ENCODE peak calls at places on chromosomes 11 and 22, in six cellular contexts. N is GM23338, T is neural progenitor cell, J is PC-9, O is MM.1S, Y is GM23248. P is an unnamed sample.

GRCh38 chr11:24935059-24935458 is 438.2 kb downstream of the LUZP2 start:
- DNase-seq in N (no peak), T (no peak), J (no peak), O (no peak), Y (no peak), P (peak; percentile 30)

GRCh38 chr22:41966607-41967240 is 2.5 kb upstream of the SEPTIN3 start:
- DNase-seq in N (peak; percentile 83), T (peak; percentile 58), J (peak; percentile 80), O (peak; percentile 68), Y (peak; percentile 91), P (peak; percentile 80)

GRCh38 chr11:130623909-130624668 is 175.6 kb downstream of the ADAMTS15 start:
- DNase-seq in N (no peak), T (no peak), J (no peak), O (no peak), Y (no peak), P (no peak)

GRCh38 chr11:57500926-57501325 is 14.6 kb downstream of the SLC43A1 start:
- DNase-seq in N (no peak), T (no peak), J (no peak), O (no peak), Y (no peak), P (no peak)

GRCh38 chr22:48376936-48377335 is 1450.7 kb downstream of the BRD1 start:
- DNase-seq in N (no peak), T (no peak), J (no peak), O (no peak), Y (no peak), P (no peak)

GRCh38 chr11:132347156-132348090 is 977.0 kb downstream of the NTM start:
- DNase-seq in N (peak; percentile 60), T (peak; percentile 40), J (no peak), O (peak; percentile 75), Y (no peak), P (no peak)

GRCh38 chr11:30760341-30760740 is 174.2 kb upstream of the MPPED2 start:
- DNase-seq in N (no peak), T (no peak), J (no peak), O (no peak), Y (no peak), P (no peak)

GRCh38 chr11:75352417-75353206 is 1.2 kb upstream of the ARRB1 start:
- DNase-seq in N (no peak), T (no peak), J (no peak), O (no peak), Y (peak; percentile 49), P (no peak)

GRCh38 chr11:43943931-43944751 is 1.7 kb downstream of the C11orf96 start:
- DNase-seq in N (peak; percentile 43), T (peak; percentile 42), J (no peak), O (peak; percentile 61), Y (peak; percentile 47), P (peak; percentile 30)

GRCh38 chr22:47023871-47024270 is 261.4 kb downstream of the TBC1D22A start:
- DNase-seq in N (no peak), T (no peak), J (no peak), O (no peak), Y (no peak), P (no peak)

GRCh38 chr11:33461319-33461718 is 204.1 kb downstream of the HIPK3 start:
- DNase-seq in N (peak; percentile 7), T (no peak), J (peak; percentile 72), O (no peak), Y (no peak), P (no peak)

GRCh38 chr11:111413849-111414248 is 34.8 kb upstream of the POU2AF1 start:
- DNase-seq in N (no peak), T (no peak), J (no peak), O (no peak), Y (no peak), P (no peak)

GRCh38 chr11:80899381-80899780 is 1458.6 kb upstream of the TENM4 start:
- DNase-seq in N (no peak), T (no peak), J (no peak), O (no peak), Y (peak; percentile 48), P (peak; percentile 29)

GRCh38 chr22:30315962-30316576 is 10.7 kb downstream of the TBC1D10A start:
- DNase-seq in N (no peak), T (no peak), J (no peak), O (no peak), Y (no peak), P (no peak)

GRCh38 chr11:47189100-47189834 is 3.0 kb upstream of the PACSIN3 start:
- DNase-seq in N (no peak), T (no peak), J (peak; percentile 100), O (no peak), Y (peak; percentile 77), P (peak; percentile 86)

GRCh38 chr22:23393721-23394320 is 186.3 kb downstream of the IGLL1 start:
- DNase-seq in N (no peak), T (no peak), J (no peak), O (no peak), Y (no peak), P (no peak)

GRCh38 chr11:44005076-44005800 is 42.5 kb upstream of the ACCSL start:
- DNase-seq in N (peak; percentile 31), T (peak; percentile 77), J (no peak), O (peak; percentile 8), Y (no peak), P (no peak)

GRCh38 chr22:46846832-46847355 is 84.4 kb downstream of the TBC1D22A start:
- DNase-seq in N (no peak), T (no peak), J (no peak), O (no peak), Y (no peak), P (no peak)

GRCh38 chr22:49763696-49764095 is 64.0 kb downstream of the BRD1 start:
- DNase-seq in N (no peak), T (no peak), J (no peak), O (no peak), Y (no peak), P (no peak)

GRCh38 chr11:75523189-75523588 is 2.6 kb downstream of the GDPD5 start:
- DNase-seq in N (no peak), T (no peak), J (no peak), O (peak; percentile 13), Y (no peak), P (no peak)

DNA sequence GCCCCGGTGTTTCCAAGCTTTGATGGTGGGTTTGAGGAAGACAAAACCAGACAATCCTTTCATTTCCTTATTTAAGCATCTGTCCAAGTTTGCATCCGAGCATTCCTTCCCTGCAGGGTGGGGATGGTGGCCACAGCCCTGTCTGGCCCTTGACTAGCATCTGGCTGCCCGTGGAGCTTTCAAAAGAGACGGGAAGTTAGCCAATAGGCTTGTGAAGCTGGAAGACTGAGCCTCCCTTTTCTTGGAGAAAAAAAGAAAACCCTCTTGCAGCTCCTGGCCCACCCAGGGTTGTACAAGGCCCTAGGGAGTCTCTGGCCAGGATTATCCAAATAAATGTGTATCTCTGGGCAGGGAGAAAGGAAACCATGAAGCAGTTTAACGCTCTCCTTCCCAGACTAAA is 60.6 kb downstream of the MICAL2 start:
- DNase-seq in N (no peak), T (no peak), J (no peak), O (no peak), Y (peak; percentile 87), P (no peak)
- H3F3A ChIP-seq in N (no peaks in the 10 kb centered on the region), T (peaks cover 5% of the 10 kb centered on the region), J (peaks cover 44% of the 10 kb centered on the region), O (peaks cover 26% of the 10 kb centered on the region), Y (peaks cover 66% of the 10 kb centered on the region), P (peaks cover 13% of the 10 kb centered on the region)

DNA sequence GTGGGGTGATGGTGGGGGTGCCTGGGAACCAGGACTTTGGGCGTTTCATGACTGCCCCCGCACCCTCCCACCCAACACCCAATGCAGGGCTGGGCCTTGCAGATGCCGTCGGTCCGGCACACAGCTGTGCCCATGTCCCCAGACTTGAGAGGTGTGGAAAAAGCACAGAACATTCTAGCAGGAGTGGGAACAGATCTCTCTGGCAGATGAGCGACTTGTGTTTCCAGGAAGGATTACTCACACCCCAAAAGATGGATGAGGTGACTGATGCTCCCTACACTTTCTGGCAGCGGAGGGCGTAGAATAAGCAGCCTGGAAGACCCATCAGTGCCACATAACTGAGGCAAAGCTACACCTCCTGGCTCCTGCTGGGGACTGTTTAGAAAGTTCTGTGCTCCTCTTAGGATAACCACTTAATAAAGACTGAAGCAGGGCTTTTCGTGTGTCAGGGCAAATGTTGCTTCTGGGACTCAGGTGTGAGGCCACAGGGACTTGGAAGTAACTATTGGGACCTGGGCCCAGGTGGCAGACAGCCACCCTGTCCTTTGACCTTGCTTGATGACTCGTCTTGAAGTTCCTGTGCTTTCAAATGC is 24.2 kb downstream of the FBLN1 start:
- DNase-seq in N (no peak), T (no peak), J (no peak), O (no peak), Y (peak; percentile 81), P (no peak)
- TF ChIP-seq EZH2 in N (no peak), T (no peak), J (no peak), O (no peak), Y (no peak), P (no peak)

GRCh38 chr11:2974272-2974671 is 17.9 kb downstream of the NAP1L4 start:
- DNase-seq in N (no peak), T (no peak), J (no peak), O (no peak), Y (no peak), P (no peak)
- H3K79me2 ChIP-seq in N (peaks cover 92% of the 10 kb centered on the region), T (peaks cover 75% of the 10 kb centered on the region), J (peaks cover 10% of the 10 kb centered on the region), O (peaks cover 99% of the 10 kb centered on the region), Y (peaks cover 94% of the 10 kb centered on the region), P (peaks cover 59% of the 10 kb centered on the region)

GRCh38 chr11:134995746-134996145 is 583.7 kb upstream of the B3GAT1 start:
- DNase-seq in N (peak; percentile 70), T (peak; percentile 40), J (no peak), O (no peak), Y (no peak), P (no peak)

GRCh38 chr11:134994431-134994830 is 582.4 kb upstream of the B3GAT1 start:
- DNase-seq in N (peak; percentile 73), T (peak; percentile 72), J (no peak), O (no peak), Y (no peak), P (no peak)

GRCh38 chr11:134999490-135000066 is 587.5 kb upstream of the B3GAT1 start:
- DNase-seq in N (peak; percentile 11), T (peak; percentile 68), J (no peak), O (no peak), Y (no peak), P (no peak)

GRCh38 chr11:135001581-135001980 is 589.5 kb upstream of the B3GAT1 start:
- DNase-seq in N (no peak), T (no peak), J (no peak), O (no peak), Y (no peak), P (no peak)

DNA sequence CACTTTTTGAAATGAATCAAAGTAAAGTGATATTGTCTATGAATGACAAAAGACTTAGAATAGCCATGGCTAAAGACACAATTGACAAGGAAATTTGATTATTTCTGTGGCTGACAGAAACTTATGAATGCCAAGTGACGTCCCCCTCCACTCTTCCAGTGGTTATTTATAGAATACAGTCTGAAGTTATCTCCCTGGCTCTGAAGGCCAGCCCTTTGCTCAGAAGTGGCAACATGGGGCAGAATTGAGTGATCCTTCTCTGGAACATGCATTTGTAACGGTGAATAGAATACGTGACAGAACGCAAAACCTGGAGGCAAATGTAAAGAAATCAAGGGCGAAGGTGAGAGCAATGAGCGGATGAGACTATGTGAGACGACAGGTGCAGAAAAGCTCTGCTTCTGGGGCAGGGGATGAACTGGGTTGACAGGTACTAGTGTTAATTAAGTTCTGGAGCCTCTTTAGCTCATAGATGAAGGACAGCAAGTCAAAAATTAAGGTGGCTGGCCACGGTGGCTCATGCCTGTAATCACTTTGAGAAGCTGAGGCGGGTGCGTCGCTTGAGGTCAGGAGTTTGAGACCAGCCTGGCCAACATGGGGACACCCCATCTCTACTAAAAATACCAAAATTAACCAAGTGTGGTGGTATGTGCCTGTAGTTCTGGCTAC is 585.7 kb upstream of the B3GAT1 start:
- DNase-seq in N (no peak), T (no peak), J (no peak), O (no peak), Y (no peak), P (no peak)
- H3F3A ChIP-seq in N (no peaks in the 10 kb centered on the region), T (peaks cover 37% of the 10 kb centered on the region), J (no peaks in the 10 kb centered on the region), O (no peaks in the 10 kb centered on the region), Y (no peaks in the 10 kb centered on the region), P (no peaks in the 10 kb centered on the region)

GRCh38 chr11:15941206-15941770 is 415.1 kb downstream of the SOX6 start:
- DNase-seq in N (peak; percentile 80), T (peak; percentile 62), J (no peak), O (no peak), Y (peak; percentile 46), P (no peak)
- TF ChIP-seq EZH2 in N (no peak), T (no peak), J (no peak), O (no peak), Y (no peak), P (no peak)